ENCODE peak calls at places on chromosomes 1 and 21, in eight cellular contexts. One of them, this sample, is unnamed. For H3K4me1, the result is how much of the 10 kb centered on the place peaks cover.

GRCh38 chr1:200139661-200140250 is 112.2 kb downstream of the NR5A2 start:
- DNase-seq in heart left ventricle: no peak
- DNase-seq in fibroblast of lung: peak
- DNase-seq in cardiac muscle cell: peak
- DNase-seq in HCT116: peak
- DNase-seq in uterus: no peak
- DNase-seq in upper lobe of left lung: peak
- DNase-seq in ovary: no peak
- DNase-seq in this sample: no peak

GRCh38 chr21:43923391-43923790 is 58.4 kb downstream of the AGPAT3 start:
- DNase-seq in heart left ventricle: no peak
- DNase-seq in fibroblast of lung: no peak
- DNase-seq in uterus: no peak
- DNase-seq in HCT116: no peak
- DNase-seq in cardiac muscle cell: peak
- DNase-seq in upper lobe of left lung: no peak
- DNase-seq in ovary: no peak
- DNase-seq in this sample: no peak

GRCh38 chr1:44408181-44409018 is 3.3 kb downstream of the RNF220 start:
- DNase-seq in cardiac muscle cell: peak
- DNase-seq in HCT116: no peak
- DNase-seq in uterus: no peak
- DNase-seq in upper lobe of left lung: no peak
- DNase-seq in heart left ventricle: no peak
- DNase-seq in ovary: no peak
- DNase-seq in fibroblast of lung: peak
- DNase-seq in this sample: no peak

GRCh38 chr1:15409400-15410222 is at the start of gene EFHD2:
- DNase-seq in heart left ventricle: peak
- DNase-seq in ovary: peak
- DNase-seq in uterus: peak
- DNase-seq in HCT116: no peak
- DNase-seq in upper lobe of left lung: peak
- DNase-seq in fibroblast of lung: peak
- DNase-seq in cardiac muscle cell: peak
- DNase-seq in this sample: peak

GRCh38 chr1:109296782-109297181 is 10.0 kb downstream of the MYBPHL start:
- DNase-seq in upper lobe of left lung: no peak
- DNase-seq in uterus: no peak
- DNase-seq in fibroblast of lung: no peak
- DNase-seq in HCT116: no peak
- DNase-seq in ovary: no peak
- DNase-seq in heart left ventricle: no peak
- DNase-seq in cardiac muscle cell: no peak
- DNase-seq in this sample: no peak

GRCh38 chr1:6587261-6588005 is 7.6 kb downstream of the ZBTB48 start:
- DNase-seq in heart left ventricle: peak
- DNase-seq in upper lobe of left lung: peak
- DNase-seq in HCT116: no peak
- DNase-seq in ovary: no peak
- DNase-seq in uterus: no peak
- DNase-seq in fibroblast of lung: peak
- DNase-seq in cardiac muscle cell: no peak
- DNase-seq in this sample: peak

GRCh38 chr1:226674892-226675719 is 64.0 kb downstream of the ITPKB start:
- DNase-seq in upper lobe of left lung: peak
- DNase-seq in HCT116: no peak
- DNase-seq in ovary: peak
- DNase-seq in uterus: peak
- DNase-seq in fibroblast of lung: no peak
- DNase-seq in heart left ventricle: peak
- DNase-seq in cardiac muscle cell: peak
- DNase-seq in this sample: peak

GRCh38 chr1:10569531-10569930 is 94.8 kb downstream of the PEX14 start:
- DNase-seq in heart left ventricle: no peak
- DNase-seq in HCT116: no peak
- DNase-seq in upper lobe of left lung: no peak
- DNase-seq in uterus: no peak
- DNase-seq in cardiac muscle cell: no peak
- DNase-seq in fibroblast of lung: no peak
- DNase-seq in ovary: no peak
- DNase-seq in this sample: no peak

GRCh38 chr21:34027727-34028461 is 45.5 kb upstream of the MRPS6 start:
- DNase-seq in upper lobe of left lung: no peak
- DNase-seq in HCT116: no peak
- DNase-seq in ovary: no peak
- DNase-seq in uterus: no peak
- DNase-seq in fibroblast of lung: peak
- DNase-seq in cardiac muscle cell: no peak
- DNase-seq in heart left ventricle: no peak
- DNase-seq in this sample: no peak

GRCh38 chr21:41923641-41924342 is 30.0 kb downstream of the C2CD2 start:
- DNase-seq in uterus: no peak
- DNase-seq in HCT116: no peak
- DNase-seq in ovary: peak
- DNase-seq in fibroblast of lung: peak
- DNase-seq in upper lobe of left lung: no peak
- DNase-seq in heart left ventricle: no peak
- DNase-seq in cardiac muscle cell: peak
- DNase-seq in this sample: peak

GRCh38 chr1:206004821-206005220 is 1.6 kb upstream of the RAB7B start:
- DNase-seq in uterus: no peak
- DNase-seq in cardiac muscle cell: no peak
- DNase-seq in ovary: no peak
- DNase-seq in HCT116: no peak
- DNase-seq in fibroblast of lung: peak
- DNase-seq in upper lobe of left lung: no peak
- DNase-seq in heart left ventricle: no peak
- DNase-seq in this sample: no peak

GRCh38 chr1:21490774-21491482 is 18.3 kb upstream of the ALPL start:
- DNase-seq in upper lobe of left lung: no peak
- DNase-seq in uterus: no peak
- DNase-seq in HCT116: no peak
- DNase-seq in fibroblast of lung: peak
- DNase-seq in ovary: no peak
- DNase-seq in cardiac muscle cell: peak
- DNase-seq in heart left ventricle: no peak
- DNase-seq in this sample: no peak

GRCh38 chr1:51926171-51926812 is 47.8 kb upstream of the NRDC start:
- DNase-seq in ovary: no peak
- DNase-seq in cardiac muscle cell: peak
- DNase-seq in upper lobe of left lung: no peak
- DNase-seq in HCT116: no peak
- DNase-seq in uterus: no peak
- DNase-seq in heart left ventricle: no peak
- DNase-seq in fibroblast of lung: peak
- DNase-seq in this sample: no peak

GRCh38 chr1:42177551-42177981 is 13.0 kb upstream of the GUCA2A start:
- DNase-seq in HCT116: no peak
- DNase-seq in fibroblast of lung: peak
- DNase-seq in heart left ventricle: no peak
- DNase-seq in cardiac muscle cell: peak
- DNase-seq in upper lobe of left lung: peak
- DNase-seq in ovary: peak
- DNase-seq in uterus: peak
- DNase-seq in this sample: no peak

GRCh38 chr1:175449306-175449705 is 256.7 kb upstream of the KIAA0040 start:
- DNase-seq in upper lobe of left lung: no peak
- DNase-seq in uterus: no peak
- DNase-seq in heart left ventricle: no peak
- DNase-seq in ovary: no peak
- DNase-seq in cardiac muscle cell: no peak
- DNase-seq in fibroblast of lung: no peak
- DNase-seq in HCT116: no peak
- DNase-seq in this sample: no peak

GRCh38 chr1:208170252-208170651 is 73.9 kb downstream of the PLXNA2 start:
- DNase-seq in uterus: no peak
- DNase-seq in heart left ventricle: peak
- DNase-seq in upper lobe of left lung: no peak
- DNase-seq in HCT116: no peak
- DNase-seq in fibroblast of lung: no peak
- DNase-seq in cardiac muscle cell: no peak
- DNase-seq in ovary: no peak
- DNase-seq in this sample: no peak

GRCh38 chr1:157377216-157377821 is 175.0 kb downstream of the FCRL5 start:
- DNase-seq in upper lobe of left lung: peak
- DNase-seq in HCT116: peak
- DNase-seq in fibroblast of lung: no peak
- DNase-seq in ovary: no peak
- DNase-seq in heart left ventricle: no peak
- DNase-seq in cardiac muscle cell: peak
- DNase-seq in uterus: no peak
- DNase-seq in this sample: no peak

GRCh38 chr1:225480825-225481434 is 53.1 kb upstream of the LBR start:
- DNase-seq in heart left ventricle: no peak
- DNase-seq in ovary: no peak
- DNase-seq in upper lobe of left lung: peak
- DNase-seq in cardiac muscle cell: peak
- DNase-seq in HCT116: peak
- DNase-seq in uterus: no peak
- DNase-seq in fibroblast of lung: no peak
- DNase-seq in this sample: no peak

GRCh38 chr1:225481738-225482137 is 53.9 kb upstream of the LBR start:
- DNase-seq in ovary: no peak
- DNase-seq in cardiac muscle cell: no peak
- DNase-seq in uterus: no peak
- DNase-seq in heart left ventricle: no peak
- DNase-seq in HCT116: no peak
- DNase-seq in upper lobe of left lung: peak
- DNase-seq in fibroblast of lung: no peak
- DNase-seq in this sample: no peak

GRCh38 chr1:225477296-225477911 is 49.6 kb upstream of the LBR start:
- DNase-seq in ovary: no peak
- DNase-seq in uterus: no peak
- DNase-seq in fibroblast of lung: no peak
- DNase-seq in heart left ventricle: no peak
- DNase-seq in HCT116: no peak
- DNase-seq in upper lobe of left lung: peak
- DNase-seq in cardiac muscle cell: no peak
- DNase-seq in this sample: no peak

GRCh38 chr1:225479996-225480720 is 52.3 kb upstream of the LBR start:
- DNase-seq in upper lobe of left lung: no peak
- DNase-seq in uterus: no peak
- DNase-seq in cardiac muscle cell: no peak
- DNase-seq in HCT116: no peak
- DNase-seq in ovary: no peak
- DNase-seq in fibroblast of lung: no peak
- DNase-seq in heart left ventricle: no peak
- DNase-seq in this sample: no peak

GRCh38 chr1:225479341-225479740 is 51.5 kb upstream of the LBR start:
- DNase-seq in upper lobe of left lung: no peak
- DNase-seq in uterus: no peak
- DNase-seq in HCT116: no peak
- DNase-seq in ovary: no peak
- DNase-seq in cardiac muscle cell: no peak
- DNase-seq in fibroblast of lung: no peak
- DNase-seq in heart left ventricle: no peak
- DNase-seq in this sample: no peak
- H3K4me1 ChIP-seq in upper lobe of left lung: under half
- H3K4me1 ChIP-seq in uterus: under half
- H3K4me1 ChIP-seq in HCT116: under half
- H3K4me1 ChIP-seq in ovary: under half
- H3K4me1 ChIP-seq in cardiac muscle cell: under half
- H3K4me1 ChIP-seq in fibroblast of lung: under half
- H3K4me1 ChIP-seq in heart left ventricle: under half
- H3K4me1 ChIP-seq in this sample: under half

GRCh38 chr1:151002611-151003010 is 4.1 kb downstream of the MINDY1 start:
- DNase-seq in HCT116: no peak
- DNase-seq in cardiac muscle cell: no peak
- DNase-seq in heart left ventricle: no peak
- DNase-seq in uterus: no peak
- DNase-seq in fibroblast of lung: no peak
- DNase-seq in ovary: no peak
- DNase-seq in upper lobe of left lung: no peak
- DNase-seq in this sample: no peak
- H3K4me3 ChIP-seq in HCT116: no peak
- H3K4me3 ChIP-seq in cardiac muscle cell: no peak
- H3K4me3 ChIP-seq in heart left ventricle: peak
- H3K4me3 ChIP-seq in uterus: no peak
- H3K4me3 ChIP-seq in fibroblast of lung: no peak
- H3K4me3 ChIP-seq in ovary: no peak
- H3K4me3 ChIP-seq in upper lobe of left lung: peak
- H3K4me3 ChIP-seq in this sample: peak

DNA sequence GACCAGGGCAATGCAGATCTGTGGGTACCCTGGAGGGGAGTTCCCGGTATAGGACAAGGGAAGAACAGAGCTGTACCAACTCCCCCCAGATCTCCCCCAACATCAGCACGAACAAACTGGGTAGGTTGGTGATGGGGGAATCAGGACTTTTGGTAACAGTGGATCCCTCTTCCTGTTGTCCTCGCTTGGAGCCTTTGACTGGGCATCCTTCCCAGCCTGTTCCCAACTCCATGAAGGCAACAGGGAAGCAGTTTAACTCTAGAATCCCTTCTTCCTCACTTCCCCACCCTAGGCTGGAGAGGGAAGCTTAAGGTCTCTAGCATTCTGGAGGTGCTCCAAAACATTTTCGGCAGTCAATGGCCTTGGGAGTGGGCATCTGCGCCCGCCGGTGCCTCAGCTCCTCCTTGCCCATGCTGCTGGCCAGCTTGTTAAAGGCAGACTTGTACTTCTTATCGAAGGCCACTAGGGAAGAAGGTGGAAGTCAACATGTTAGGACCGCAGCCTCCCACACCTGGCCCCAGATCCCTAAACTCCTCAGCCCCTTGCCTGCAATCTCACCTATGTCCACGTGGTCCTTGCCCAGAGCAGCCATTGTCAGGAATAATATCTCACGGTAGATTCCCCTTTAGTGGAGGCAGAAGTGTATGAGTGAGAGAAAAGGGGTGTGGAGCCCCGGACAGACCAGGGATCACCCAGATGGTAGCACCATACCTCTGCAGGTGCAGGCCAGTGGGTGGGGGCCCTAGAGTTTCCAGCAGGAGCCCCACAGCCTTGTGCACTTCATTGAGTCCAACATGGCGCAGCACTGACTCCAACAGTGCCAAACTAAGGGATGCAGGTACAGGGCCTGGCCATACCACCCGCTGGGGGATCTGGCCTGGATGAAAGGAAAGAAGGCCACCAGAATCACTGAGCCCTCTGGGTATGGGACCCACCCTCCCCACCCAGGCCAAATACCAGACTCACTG is 7.5 kb upstream of the GATAD2B start:
- DNase-seq in cardiac muscle cell: no peak
- DNase-seq in heart left ventricle: no peak
- DNase-seq in ovary: no peak
- DNase-seq in uterus: no peak
- DNase-seq in upper lobe of left lung: no peak
- DNase-seq in fibroblast of lung: no peak
- DNase-seq in HCT116: no peak
- DNase-seq in this sample: no peak
- TF ChIP-seq CTCF in cardiac muscle cell: no peak
- TF ChIP-seq CTCF in heart left ventricle: no peak
- TF ChIP-seq CTCF in ovary: no peak
- TF ChIP-seq CTCF in uterus: no peak
- TF ChIP-seq CTCF in upper lobe of left lung: no peak
- TF ChIP-seq CTCF in fibroblast of lung: no peak
- TF ChIP-seq CTCF in HCT116: no peak
- TF ChIP-seq CTCF in this sample: no peak

DNA sequence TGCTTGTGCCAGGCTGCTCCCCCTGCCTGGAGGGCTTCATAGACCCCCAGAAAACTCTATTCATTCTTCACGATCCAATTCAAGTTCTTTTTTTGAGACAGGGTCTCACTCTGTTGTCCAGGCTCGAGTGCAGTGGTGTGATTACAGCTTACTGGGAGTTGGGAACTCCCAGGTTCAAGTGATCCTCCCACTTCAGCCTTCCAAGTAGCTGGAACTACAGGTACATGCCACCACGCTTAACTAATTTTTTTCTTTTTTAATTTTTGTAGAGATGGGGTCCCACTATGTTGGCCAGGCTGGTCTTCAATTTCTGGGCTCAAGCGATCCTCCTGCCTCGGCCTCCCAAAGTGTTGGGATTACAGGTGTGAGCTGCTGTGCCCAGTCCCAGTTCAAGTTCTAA is 4.3 kb downstream of the STK40 start:
- DNase-seq in fibroblast of lung: no peak
- DNase-seq in ovary: no peak
- DNase-seq in cardiac muscle cell: no peak
- DNase-seq in upper lobe of left lung: no peak
- DNase-seq in uterus: no peak
- DNase-seq in HCT116: no peak
- DNase-seq in heart left ventricle: no peak
- DNase-seq in this sample: no peak
- H3K4me1 ChIP-seq in fibroblast of lung: under half
- H3K4me1 ChIP-seq in ovary: under half
- H3K4me1 ChIP-seq in cardiac muscle cell: under half
- H3K4me1 ChIP-seq in upper lobe of left lung: under half
- H3K4me1 ChIP-seq in uterus: under half
- H3K4me1 ChIP-seq in HCT116: under half
- H3K4me1 ChIP-seq in heart left ventricle: half or more
- H3K4me1 ChIP-seq in this sample: half or more